ENCODE peak calls at places on chromosomes 11 and 22, in nine cellular contexts. B, K, N, O, S, F, L, A and G are unnamed samples.

GRCh38 chr22:44394246-44395115 is 81.7 kb upstream of the SHISAL1 start:
- DNase-seq in B (no peak), K (no peak), N (no peak), O (no peak), S (no peak), F (no peak), L (peak), A (no peak), G (no peak)

GRCh38 chr11:9759519-9760179 is 95.8 kb downstream of the SWAP70 start:
- DNase-seq in B (peak), K (peak), N (peak), O (no peak), S (peak), F (no peak), L (peak), A (peak), G (peak)

GRCh38 chr11:118928870-118929495 is 3.3 kb upstream of the BCL9L start:
- DNase-seq in B (peak), K (peak), N (no peak), O (no peak), S (peak), F (no peak), L (no peak), A (peak), G (peak)

GRCh38 chr11:10319691-10320090 is 14.8 kb downstream of the ADM start:
- DNase-seq in B (no peak), K (no peak), N (no peak), O (no peak), S (no peak), F (no peak), L (no peak), A (no peak), G (no peak)

GRCh38 chr11:14969922-14970323 is 2.2 kb downstream of the CALCA start:
- DNase-seq in B (no peak), K (peak), N (no peak), O (no peak), S (peak), F (peak), L (no peak), A (peak), G (no peak)

GRCh38 chr11:131481317-131481716 is 110.9 kb downstream of the NTM start:
- DNase-seq in B (no peak), K (no peak), N (no peak), O (no peak), S (no peak), F (no peak), L (no peak), A (no peak), G (no peak)

GRCh38 chr11:120316880-120317688 is 8.0 kb upstream of the TLCD5 start:
- DNase-seq in B (no peak), K (peak), N (no peak), O (no peak), S (peak), F (no peak), L (peak), A (no peak), G (peak)

GRCh38 chr11:124611016-124611571 is at the start of gene PANX3:
- DNase-seq in B (no peak), K (no peak), N (peak), O (no peak), S (no peak), F (no peak), L (no peak), A (no peak), G (no peak)

GRCh38 chr11:114196994-114197702 is 99.1 kb upstream of the NNMT start:
- DNase-seq in B (no peak), K (peak), N (no peak), O (no peak), S (peak), F (peak), L (no peak), A (no peak), G (no peak)

GRCh38 chr22:42397332-42398246 is 34.6 kb downstream of the NFAM1 start:
- DNase-seq in B (no peak), K (no peak), N (no peak), O (no peak), S (no peak), F (peak), L (no peak), A (no peak), G (no peak)

GRCh38 chr11:78038697-78039313 is 15.7 kb upstream of the KCTD14 start:
- DNase-seq in B (no peak), K (no peak), N (no peak), O (no peak), S (no peak), F (no peak), L (no peak), A (no peak), G (no peak)

GRCh38 chr11:132119573-132119972 is 749.2 kb downstream of the NTM start:
- DNase-seq in B (no peak), K (no peak), N (no peak), O (no peak), S (no peak), F (no peak), L (no peak), A (no peak), G (no peak)